ENCODE peak calls at places on chromosomes 13 and 19, in nine cellular contexts. One of them, this sample, is unnamed.

GRCh38 chr13:87884874-87885273 is 213.7 kb downstream of the SLITRK5 start:
- DNase-seq in choroid plexus epithelial cell: peak; percentile 2
- DNase-seq in MM.1S: no peak
- DNase-seq in upper lobe of right lung: no peak
- DNase-seq in left ventricle myocardium inferior: no peak
- DNase-seq in type B pancreatic cell: no peak
- DNase-seq in activated B cell treated with CpG ODN at 0.5 μM for 24 hours: no peak
- DNase-seq in IMR-90: peak; percentile 2
- DNase-seq in WTC11: no peak
- DNase-seq in this sample: no peak

GRCh38 chr19:42831221-42832019 is 48.1 kb downstream of the PSG1 start:
- DNase-seq in MM.1S: no peak
- DNase-seq in WTC11: no peak
- DNase-seq in upper lobe of right lung: no peak
- DNase-seq in activated B cell treated with CpG ODN at 0.5 μM for 24 hours: no peak
- DNase-seq in type B pancreatic cell: no peak
- DNase-seq in IMR-90: no peak
- DNase-seq in left ventricle myocardium inferior: no peak
- DNase-seq in choroid plexus epithelial cell: no peak
- DNase-seq in this sample: no peak

GRCh38 chr19:18014197-18014596 is 6.2 kb downstream of the ARRDC2 start:
- DNase-seq in WTC11: no peak
- DNase-seq in MM.1S: no peak
- DNase-seq in IMR-90: no peak
- DNase-seq in activated B cell treated with CpG ODN at 0.5 μM for 24 hours: no peak
- DNase-seq in choroid plexus epithelial cell: peak; percentile 41
- DNase-seq in upper lobe of right lung: no peak
- DNase-seq in type B pancreatic cell: no peak
- DNase-seq in left ventricle myocardium inferior: no peak
- DNase-seq in this sample: no peak

GRCh38 chr19:45049073-45049736 is 10.4 kb downstream of the CLASRP start:
- DNase-seq in WTC11: no peak
- DNase-seq in choroid plexus epithelial cell: no peak
- DNase-seq in activated B cell treated with CpG ODN at 0.5 μM for 24 hours: no peak
- DNase-seq in type B pancreatic cell: no peak
- DNase-seq in left ventricle myocardium inferior: peak; percentile 35
- DNase-seq in IMR-90: no peak
- DNase-seq in MM.1S: peak; percentile 77
- DNase-seq in upper lobe of right lung: no peak
- DNase-seq in this sample: no peak

GRCh38 chr19:39432677-39433025 is 3.1 kb downstream of the RPS16 start:
- DNase-seq in type B pancreatic cell: no peak
- DNase-seq in IMR-90: no peak
- DNase-seq in MM.1S: no peak
- DNase-seq in choroid plexus epithelial cell: no peak
- DNase-seq in activated B cell treated with CpG ODN at 0.5 μM for 24 hours: no peak
- DNase-seq in WTC11: no peak
- DNase-seq in left ventricle myocardium inferior: no peak
- DNase-seq in upper lobe of right lung: no peak
- DNase-seq in this sample: no peak

GRCh38 chr13:108572782-108573211 is 56.6 kb upstream of the MYO16 start:
- DNase-seq in MM.1S: no peak
- DNase-seq in left ventricle myocardium inferior: no peak
- DNase-seq in IMR-90: no peak
- DNase-seq in type B pancreatic cell: no peak
- DNase-seq in activated B cell treated with CpG ODN at 0.5 μM for 24 hours: no peak
- DNase-seq in choroid plexus epithelial cell: no peak
- DNase-seq in WTC11: no peak
- DNase-seq in upper lobe of right lung: no peak
- DNase-seq in this sample: no peak

GRCh38 chr13:97267418-97268059 is 45.4 kb downstream of the MBNL2 start:
- DNase-seq in IMR-90: no peak
- DNase-seq in upper lobe of right lung: no peak
- DNase-seq in WTC11: peak; percentile 64
- DNase-seq in MM.1S: no peak
- DNase-seq in choroid plexus epithelial cell: no peak
- DNase-seq in left ventricle myocardium inferior: no peak
- DNase-seq in activated B cell treated with CpG ODN at 0.5 μM for 24 hours: no peak
- DNase-seq in type B pancreatic cell: no peak
- DNase-seq in this sample: no peak

GRCh38 chr19:10295847-10296591 is 6.3 kb downstream of the ICAM5 start:
- DNase-seq in choroid plexus epithelial cell: no peak
- DNase-seq in upper lobe of right lung: no peak
- DNase-seq in left ventricle myocardium inferior: no peak
- DNase-seq in MM.1S: no peak
- DNase-seq in activated B cell treated with CpG ODN at 0.5 μM for 24 hours: no peak
- DNase-seq in type B pancreatic cell: no peak
- DNase-seq in WTC11: peak; percentile 61
- DNase-seq in IMR-90: no peak
- DNase-seq in this sample: no peak

GRCh38 chr13:106077017-106077416 is 458.4 kb downstream of the EFNB2 start:
- DNase-seq in MM.1S: no peak
- DNase-seq in IMR-90: no peak
- DNase-seq in left ventricle myocardium inferior: no peak
- DNase-seq in type B pancreatic cell: no peak
- DNase-seq in activated B cell treated with CpG ODN at 0.5 μM for 24 hours: no peak
- DNase-seq in upper lobe of right lung: no peak
- DNase-seq in choroid plexus epithelial cell: no peak
- DNase-seq in WTC11: no peak
- DNase-seq in this sample: no peak

GRCh38 chr19:15488489-15489226 is 9.4 kb upstream of the PGLYRP2 start:
- DNase-seq in IMR-90: no peak
- DNase-seq in choroid plexus epithelial cell: no peak
- DNase-seq in MM.1S: no peak
- DNase-seq in activated B cell treated with CpG ODN at 0.5 μM for 24 hours: no peak
- DNase-seq in type B pancreatic cell: no peak
- DNase-seq in upper lobe of right lung: no peak
- DNase-seq in WTC11: no peak
- DNase-seq in left ventricle myocardium inferior: peak; percentile 57
- DNase-seq in this sample: no peak

GRCh38 chr13:79986890-79987289 is 354.0 kb downstream of the SPRY2 start:
- DNase-seq in choroid plexus epithelial cell: no peak
- DNase-seq in upper lobe of right lung: no peak
- DNase-seq in type B pancreatic cell: no peak
- DNase-seq in left ventricle myocardium inferior: no peak
- DNase-seq in IMR-90: no peak
- DNase-seq in WTC11: no peak
- DNase-seq in MM.1S: no peak
- DNase-seq in activated B cell treated with CpG ODN at 0.5 μM for 24 hours: no peak
- DNase-seq in this sample: no peak

GRCh38 chr19:47176627-47177090 is 46.0 kb downstream of the SAE1 start:
- DNase-seq in IMR-90: peak; percentile 98
- DNase-seq in activated B cell treated with CpG ODN at 0.5 μM for 24 hours: no peak
- DNase-seq in WTC11: no peak
- DNase-seq in type B pancreatic cell: no peak
- DNase-seq in MM.1S: no peak
- DNase-seq in left ventricle myocardium inferior: no peak
- DNase-seq in upper lobe of right lung: no peak
- DNase-seq in choroid plexus epithelial cell: peak; percentile 98
- DNase-seq in this sample: no peak

GRCh38 chr19:40502647-40503046 is 35.8 kb downstream of the SPTBN4 start:
- DNase-seq in upper lobe of right lung: no peak
- DNase-seq in choroid plexus epithelial cell: peak; percentile 6
- DNase-seq in left ventricle myocardium inferior: no peak
- DNase-seq in activated B cell treated with CpG ODN at 0.5 μM for 24 hours: no peak
- DNase-seq in WTC11: peak; percentile 51
- DNase-seq in type B pancreatic cell: no peak
- DNase-seq in MM.1S: no peak
- DNase-seq in IMR-90: no peak
- DNase-seq in this sample: no peak

GRCh38 chr13:27226991-27227390 is 24.4 kb upstream of the RPL21 start:
- DNase-seq in IMR-90: no peak
- DNase-seq in MM.1S: peak; percentile 7
- DNase-seq in activated B cell treated with CpG ODN at 0.5 μM for 24 hours: no peak
- DNase-seq in upper lobe of right lung: no peak
- DNase-seq in type B pancreatic cell: no peak
- DNase-seq in left ventricle myocardium inferior: no peak
- DNase-seq in WTC11: no peak
- DNase-seq in choroid plexus epithelial cell: no peak
- DNase-seq in this sample: no peak

GRCh38 chr13:95862401-95862800 is 185.5 kb downstream of the DNAJC3 start:
- DNase-seq in MM.1S: no peak
- DNase-seq in activated B cell treated with CpG ODN at 0.5 μM for 24 hours: no peak
- DNase-seq in IMR-90: peak; percentile 12
- DNase-seq in upper lobe of right lung: no peak
- DNase-seq in left ventricle myocardium inferior: no peak
- DNase-seq in type B pancreatic cell: no peak
- DNase-seq in WTC11: no peak
- DNase-seq in choroid plexus epithelial cell: no peak
- DNase-seq in this sample: no peak

GRCh38 chr19:28885965-28886364 is 327.0 kb downstream of the UQCRFS1 start:
- DNase-seq in choroid plexus epithelial cell: no peak
- DNase-seq in type B pancreatic cell: no peak
- DNase-seq in MM.1S: no peak
- DNase-seq in upper lobe of right lung: no peak
- DNase-seq in WTC11: no peak
- DNase-seq in left ventricle myocardium inferior: no peak
- DNase-seq in activated B cell treated with CpG ODN at 0.5 μM for 24 hours: no peak
- DNase-seq in IMR-90: no peak
- DNase-seq in this sample: no peak

GRCh38 chr13:45092668-45093067 is 27.6 kb upstream of the GTF2F2 start:
- DNase-seq in WTC11: no peak
- DNase-seq in IMR-90: no peak
- DNase-seq in left ventricle myocardium inferior: no peak
- DNase-seq in MM.1S: no peak
- DNase-seq in upper lobe of right lung: no peak
- DNase-seq in activated B cell treated with CpG ODN at 0.5 μM for 24 hours: no peak
- DNase-seq in type B pancreatic cell: no peak
- DNase-seq in choroid plexus epithelial cell: no peak
- DNase-seq in this sample: no peak

GRCh38 chr19:4472174-4472974 is at the start of gene HDGFL2:
- DNase-seq in left ventricle myocardium inferior: no peak
- DNase-seq in MM.1S: no peak
- DNase-seq in choroid plexus epithelial cell: no peak
- DNase-seq in type B pancreatic cell: no peak
- DNase-seq in activated B cell treated with CpG ODN at 0.5 μM for 24 hours: peak; percentile 88
- DNase-seq in IMR-90: no peak
- DNase-seq in upper lobe of right lung: no peak
- DNase-seq in WTC11: no peak
- DNase-seq in this sample: no peak

GRCh38 chr19:4473011-4473410 is 914 bp downstream of the HDGFL2 start:
- DNase-seq in WTC11: no peak
- DNase-seq in activated B cell treated with CpG ODN at 0.5 μM for 24 hours: no peak
- DNase-seq in IMR-90: no peak
- DNase-seq in left ventricle myocardium inferior: no peak
- DNase-seq in upper lobe of right lung: no peak
- DNase-seq in type B pancreatic cell: no peak
- DNase-seq in MM.1S: no peak
- DNase-seq in choroid plexus epithelial cell: no peak
- DNase-seq in this sample: no peak

GRCh38 chr19:4474504-4475136 is 2.5 kb downstream of the HDGFL2 start:
- DNase-seq in MM.1S: no peak
- DNase-seq in type B pancreatic cell: no peak
- DNase-seq in left ventricle myocardium inferior: no peak
- DNase-seq in activated B cell treated with CpG ODN at 0.5 μM for 24 hours: no peak
- DNase-seq in WTC11: peak; percentile 83
- DNase-seq in IMR-90: peak; percentile 68
- DNase-seq in choroid plexus epithelial cell: peak; percentile 82
- DNase-seq in upper lobe of right lung: no peak
- DNase-seq in this sample: no peak

GRCh38 chr19:4473708-4474503 is 1.8 kb downstream of the HDGFL2 start:
- DNase-seq in type B pancreatic cell: no peak
- DNase-seq in left ventricle myocardium inferior: no peak
- DNase-seq in choroid plexus epithelial cell: no peak
- DNase-seq in MM.1S: no peak
- DNase-seq in IMR-90: no peak
- DNase-seq in activated B cell treated with CpG ODN at 0.5 μM for 24 hours: no peak
- DNase-seq in upper lobe of right lung: no peak
- DNase-seq in WTC11: no peak
- DNase-seq in this sample: peak; percentile 46

GRCh38 chr19:4471400-4472173 is 510 bp upstream of the HDGFL2 start:
- DNase-seq in IMR-90: peak; percentile 100
- DNase-seq in left ventricle myocardium inferior: peak; percentile 98
- DNase-seq in WTC11: peak; percentile 97
- DNase-seq in MM.1S: peak; percentile 100
- DNase-seq in activated B cell treated with CpG ODN at 0.5 μM for 24 hours: peak; percentile 83
- DNase-seq in upper lobe of right lung: peak; percentile 98
- DNase-seq in type B pancreatic cell: peak; percentile 97
- DNase-seq in choroid plexus epithelial cell: peak; percentile 100
- DNase-seq in this sample: peak; percentile 98
- TF ChIP-seq CTCF in IMR-90: no peak
- TF ChIP-seq CTCF in left ventricle myocardium inferior: no peak
- TF ChIP-seq CTCF in WTC11: no peak
- TF ChIP-seq CTCF in MM.1S: no peak
- TF ChIP-seq CTCF in activated B cell treated with CpG ODN at 0.5 μM for 24 hours: no peak
- TF ChIP-seq CTCF in upper lobe of right lung: no peak
- TF ChIP-seq CTCF in type B pancreatic cell: no peak
- TF ChIP-seq CTCF in choroid plexus epithelial cell: no peak
- TF ChIP-seq CTCF in this sample: no peak

GRCh38 chr19:50705422-50706019 is 14.1 kb downstream of the SHANK1 start:
- DNase-seq in choroid plexus epithelial cell: peak; percentile 65
- DNase-seq in left ventricle myocardium inferior: no peak
- DNase-seq in type B pancreatic cell: no peak
- DNase-seq in upper lobe of right lung: no peak
- DNase-seq in activated B cell treated with CpG ODN at 0.5 μM for 24 hours: no peak
- DNase-seq in MM.1S: peak; percentile 19
- DNase-seq in WTC11: peak; percentile 62
- DNase-seq in IMR-90: peak; percentile 76
- DNase-seq in this sample: no peak
- TF ChIP-seq CTCF in choroid plexus epithelial cell: peak; percentile 88
- TF ChIP-seq CTCF in left ventricle myocardium inferior: peak; percentile 63
- TF ChIP-seq CTCF in type B pancreatic cell: peak; percentile 80
- TF ChIP-seq CTCF in upper lobe of right lung: peak; percentile 54
- TF ChIP-seq CTCF in activated B cell treated with CpG ODN at 0.5 μM for 24 hours: no peak
- TF ChIP-seq CTCF in MM.1S: peak; percentile 46
- TF ChIP-seq CTCF in WTC11: peak; percentile 37
- TF ChIP-seq CTCF in IMR-90: peak; percentile 87
- TF ChIP-seq CTCF in this sample: peak; percentile 33

GRCh38 chr13:48853381-48854102 is 122.2 kb upstream of the FNDC3A start:
- DNase-seq in upper lobe of right lung: no peak
- DNase-seq in activated B cell treated with CpG ODN at 0.5 μM for 24 hours: no peak
- DNase-seq in left ventricle myocardium inferior: no peak
- DNase-seq in WTC11: no peak
- DNase-seq in IMR-90: peak; percentile 67
- DNase-seq in type B pancreatic cell: no peak
- DNase-seq in choroid plexus epithelial cell: peak; percentile 70
- DNase-seq in MM.1S: no peak
- DNase-seq in this sample: no peak
- TF ChIP-seq CTCF in upper lobe of right lung: no peak
- TF ChIP-seq CTCF in activated B cell treated with CpG ODN at 0.5 μM for 24 hours: no peak
- TF ChIP-seq CTCF in left ventricle myocardium inferior: no peak
- TF ChIP-seq CTCF in WTC11: no peak
- TF ChIP-seq CTCF in IMR-90: no peak
- TF ChIP-seq CTCF in type B pancreatic cell: no peak
- TF ChIP-seq CTCF in choroid plexus epithelial cell: no peak
- TF ChIP-seq CTCF in MM.1S: no peak
- TF ChIP-seq CTCF in this sample: no peak

DNA sequence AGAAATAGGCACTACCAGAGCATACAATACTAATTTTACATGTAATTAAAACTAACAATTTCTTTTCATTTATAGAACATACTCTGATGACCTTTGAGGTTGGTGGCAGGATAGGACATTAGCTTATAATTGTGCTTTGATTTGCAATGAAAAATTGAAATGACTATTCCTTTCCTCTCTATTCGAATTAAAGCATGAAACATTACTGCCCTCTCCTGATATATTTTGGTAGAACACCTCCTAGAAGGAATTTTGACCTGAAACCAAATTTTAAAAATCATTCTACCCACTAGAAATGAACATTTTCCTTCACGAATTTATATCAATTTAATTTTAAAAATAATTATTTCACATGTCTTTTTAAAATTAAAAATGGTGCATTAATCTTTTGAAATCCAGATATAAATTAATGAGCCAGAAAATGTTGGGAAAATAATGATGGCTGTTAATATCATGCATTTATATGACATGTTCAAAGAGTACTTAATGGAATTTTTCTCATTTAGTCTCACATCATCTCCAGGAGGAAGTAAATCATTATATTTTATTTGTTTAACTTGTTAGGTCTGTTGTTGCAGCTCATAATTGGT is 556.3 kb upstream of the ARGLU1 start:
- DNase-seq in MM.1S: peak; percentile 25
- DNase-seq in WTC11: no peak
- DNase-seq in IMR-90: peak; percentile 36
- DNase-seq in type B pancreatic cell: no peak
- DNase-seq in activated B cell treated with CpG ODN at 0.5 μM for 24 hours: no peak
- DNase-seq in left ventricle myocardium inferior: no peak
- DNase-seq in upper lobe of right lung: no peak
- DNase-seq in choroid plexus epithelial cell: peak; percentile 43
- DNase-seq in this sample: no peak
- TF ChIP-seq CTCF in MM.1S: peak; percentile 40
- TF ChIP-seq CTCF in WTC11: peak; percentile 31
- TF ChIP-seq CTCF in IMR-90: peak; percentile 79
- TF ChIP-seq CTCF in type B pancreatic cell: peak; percentile 88
- TF ChIP-seq CTCF in activated B cell treated with CpG ODN at 0.5 μM for 24 hours: no peak
- TF ChIP-seq CTCF in left ventricle myocardium inferior: peak; percentile 79
- TF ChIP-seq CTCF in upper lobe of right lung: peak; percentile 73
- TF ChIP-seq CTCF in choroid plexus epithelial cell: peak; percentile 59
- TF ChIP-seq CTCF in this sample: peak; percentile 72

This sample was measured in mesothelial cell of epicardium.